ENCODE peak calls at places on chromosomes 16 and 17, in five cellular contexts. One of them, this sample, is unnamed.

GRCh38 chr17:30477758-30478115 is 529 bp downstream of the GOSR1 start:
- DNase-seq in foreskin fibroblast: no peak
- DNase-seq in CD4-positive, CD25-positive, alpha-beta regulatory T cell: no peak
- DNase-seq in M059J: peak
- DNase-seq in LoVo: no peak
- DNase-seq in this sample: no peak

GRCh38 chr17:55500103-55500502 is 11.1 kb downstream of the SMIM36 start:
- DNase-seq in LoVo: no peak
- DNase-seq in M059J: no peak
- DNase-seq in foreskin fibroblast: no peak
- DNase-seq in CD4-positive, CD25-positive, alpha-beta regulatory T cell: peak
- DNase-seq in this sample: no peak

GRCh38 chr16:87602821-87603683 is 744 bp downstream of the JPH3 start:
- DNase-seq in foreskin fibroblast: no peak
- DNase-seq in CD4-positive, CD25-positive, alpha-beta regulatory T cell: no peak
- DNase-seq in LoVo: no peak
- DNase-seq in M059J: no peak
- DNase-seq in this sample: no peak

GRCh38 chr17:4950075-4950756 is 703 bp upstream of the ENO3 start:
- DNase-seq in CD4-positive, CD25-positive, alpha-beta regulatory T cell: peak
- DNase-seq in foreskin fibroblast: peak
- DNase-seq in M059J: no peak
- DNase-seq in LoVo: peak
- DNase-seq in this sample: no peak

GRCh38 chr16:16136588-16136987 is 86.7 kb downstream of the ABCC6 start:
- DNase-seq in LoVo: no peak
- DNase-seq in CD4-positive, CD25-positive, alpha-beta regulatory T cell: no peak
- DNase-seq in foreskin fibroblast: no peak
- DNase-seq in M059J: no peak
- DNase-seq in this sample: no peak

GRCh38 chr16:526181-527014 is 1.1 kb upstream of the CAPN15 start:
- DNase-seq in M059J: peak
- DNase-seq in LoVo: no peak
- DNase-seq in foreskin fibroblast: peak
- DNase-seq in CD4-positive, CD25-positive, alpha-beta regulatory T cell: no peak
- DNase-seq in this sample: no peak

GRCh38 chr17:77326636-77327035 is 185.9 kb downstream of the SEC14L1 start:
- DNase-seq in CD4-positive, CD25-positive, alpha-beta regulatory T cell: no peak
- DNase-seq in LoVo: no peak
- DNase-seq in foreskin fibroblast: no peak
- DNase-seq in M059J: no peak
- DNase-seq in this sample: no peak

GRCh38 chr17:19763416-19763815 is 15.3 kb upstream of the ALDH3A1 start:
- DNase-seq in CD4-positive, CD25-positive, alpha-beta regulatory T cell: no peak
- DNase-seq in foreskin fibroblast: no peak
- DNase-seq in M059J: no peak
- DNase-seq in LoVo: no peak
- DNase-seq in this sample: no peak

GRCh38 chr16:77660311-77660710 is 62.0 kb upstream of the NUDT7 start:
- DNase-seq in LoVo: peak
- DNase-seq in M059J: peak
- DNase-seq in foreskin fibroblast: peak
- DNase-seq in CD4-positive, CD25-positive, alpha-beta regulatory T cell: no peak
- DNase-seq in this sample: no peak

GRCh38 chr17:5361426-5361825 is 58.0 kb downstream of the NUP88 start:
- DNase-seq in CD4-positive, CD25-positive, alpha-beta regulatory T cell: no peak
- DNase-seq in M059J: no peak
- DNase-seq in LoVo: no peak
- DNase-seq in foreskin fibroblast: no peak
- DNase-seq in this sample: no peak

GRCh38 chr17:42034059-42034458 is 14.2 kb downstream of the NKIRAS2 start:
- DNase-seq in foreskin fibroblast: no peak
- DNase-seq in M059J: no peak
- DNase-seq in CD4-positive, CD25-positive, alpha-beta regulatory T cell: no peak
- DNase-seq in LoVo: no peak
- DNase-seq in this sample: no peak

GRCh38 chr16:78936060-78936459 is 664.5 kb downstream of the MAF start:
- DNase-seq in M059J: no peak
- DNase-seq in foreskin fibroblast: no peak
- DNase-seq in LoVo: no peak
- DNase-seq in CD4-positive, CD25-positive, alpha-beta regulatory T cell: no peak
- DNase-seq in this sample: no peak

GRCh38 chr17:47802341-47803022 is 19.1 kb downstream of the OSBPL7 start:
- DNase-seq in CD4-positive, CD25-positive, alpha-beta regulatory T cell: peak
- DNase-seq in foreskin fibroblast: peak
- DNase-seq in M059J: peak
- DNase-seq in LoVo: peak
- DNase-seq in this sample: no peak

GRCh38 chr16:72711823-72712222 is 336.1 kb downstream of the ZFHX3 start:
- DNase-seq in LoVo: no peak
- DNase-seq in M059J: no peak
- DNase-seq in foreskin fibroblast: no peak
- DNase-seq in CD4-positive, CD25-positive, alpha-beta regulatory T cell: no peak
- DNase-seq in this sample: no peak

GRCh38 chr17:3647769-3648540 is 11.4 kb downstream of the CTNS start:
- DNase-seq in LoVo: no peak
- DNase-seq in M059J: peak
- DNase-seq in foreskin fibroblast: peak
- DNase-seq in CD4-positive, CD25-positive, alpha-beta regulatory T cell: peak
- DNase-seq in this sample: no peak

GRCh38 chr16:19907161-19907992 is 22.7 kb upstream of the GPRC5B start:
- DNase-seq in M059J: peak
- DNase-seq in CD4-positive, CD25-positive, alpha-beta regulatory T cell: peak
- DNase-seq in LoVo: peak
- DNase-seq in foreskin fibroblast: peak
- DNase-seq in this sample: peak

GRCh38 chr16:2003827-2004641 is 5.6 kb downstream of the ZNF598 start:
- DNase-seq in LoVo: peak
- DNase-seq in CD4-positive, CD25-positive, alpha-beta regulatory T cell: peak
- DNase-seq in M059J: peak
- DNase-seq in foreskin fibroblast: peak
- DNase-seq in this sample: peak

GRCh38 chr17:72191901-72192300 is 71.1 kb downstream of the SOX9 start:
- DNase-seq in LoVo: no peak
- DNase-seq in M059J: no peak
- DNase-seq in CD4-positive, CD25-positive, alpha-beta regulatory T cell: no peak
- DNase-seq in foreskin fibroblast: no peak
- DNase-seq in this sample: no peak

GRCh38 chr17:39777534-39778365 is 40.0 kb downstream of the GRB7 start:
- DNase-seq in CD4-positive, CD25-positive, alpha-beta regulatory T cell: peak
- DNase-seq in foreskin fibroblast: no peak
- DNase-seq in LoVo: no peak
- DNase-seq in M059J: no peak
- DNase-seq in this sample: no peak

GRCh38 chr17:1882836-1883235 is 53.0 kb downstream of the RPA1 start:
- DNase-seq in foreskin fibroblast: peak
- DNase-seq in M059J: peak
- DNase-seq in CD4-positive, CD25-positive, alpha-beta regulatory T cell: peak
- DNase-seq in LoVo: peak
- DNase-seq in this sample: no peak

GRCh38 chr17:36117505-36118382 is 14.1 kb downstream of the CCL4 start:
- DNase-seq in M059J: peak
- DNase-seq in CD4-positive, CD25-positive, alpha-beta regulatory T cell: no peak
- DNase-seq in LoVo: no peak
- DNase-seq in foreskin fibroblast: no peak
- DNase-seq in this sample: no peak

GRCh38 chr17:75565066-75565465 is 22.5 kb upstream of the MYO15B start:
- DNase-seq in foreskin fibroblast: peak
- DNase-seq in LoVo: no peak
- DNase-seq in M059J: peak
- DNase-seq in CD4-positive, CD25-positive, alpha-beta regulatory T cell: no peak
- DNase-seq in this sample: no peak

GRCh38 chr16:18932243-18932997 is 6.2 kb upstream of the SMG1 start:
- DNase-seq in foreskin fibroblast: peak
- DNase-seq in LoVo: no peak
- DNase-seq in M059J: peak
- DNase-seq in CD4-positive, CD25-positive, alpha-beta regulatory T cell: no peak
- DNase-seq in this sample: no peak

GRCh38 chr17:2215616-2216364 is 87.8 kb downstream of the SMG6 start:
- DNase-seq in M059J: peak
- DNase-seq in foreskin fibroblast: peak
- DNase-seq in CD4-positive, CD25-positive, alpha-beta regulatory T cell: peak
- DNase-seq in LoVo: no peak
- DNase-seq in this sample: peak

GRCh38 chr17:79840204-79840988 is 1.2 kb upstream of the CBX4 start:
- DNase-seq in CD4-positive, CD25-positive, alpha-beta regulatory T cell: peak
- DNase-seq in LoVo: no peak
- DNase-seq in foreskin fibroblast: peak
- DNase-seq in M059J: no peak
- DNase-seq in this sample: peak

GRCh38 chr16:17227278-17227677 is 243.5 kb downstream of the XYLT1 start:
- DNase-seq in LoVo: peak
- DNase-seq in CD4-positive, CD25-positive, alpha-beta regulatory T cell: no peak
- DNase-seq in M059J: no peak
- DNase-seq in foreskin fibroblast: no peak
- DNase-seq in this sample: peak

GRCh38 chr17:7261377-7262191 is 694 bp downstream of the CLDN7 start:
- DNase-seq in M059J: no peak
- DNase-seq in LoVo: no peak
- DNase-seq in foreskin fibroblast: no peak
- DNase-seq in CD4-positive, CD25-positive, alpha-beta regulatory T cell: peak
- DNase-seq in this sample: no peak

GRCh38 chr17:19977360-19978205 is at the start of gene AKAP10:
- DNase-seq in LoVo: peak
- DNase-seq in CD4-positive, CD25-positive, alpha-beta regulatory T cell: peak
- DNase-seq in M059J: peak
- DNase-seq in foreskin fibroblast: peak
- DNase-seq in this sample: no peak

GRCh38 chr16:57607676-57608461 is 20.6 kb upstream of the ADGRG1 start:
- DNase-seq in foreskin fibroblast: no peak
- DNase-seq in M059J: no peak
- DNase-seq in LoVo: no peak
- DNase-seq in CD4-positive, CD25-positive, alpha-beta regulatory T cell: no peak
- DNase-seq in this sample: no peak

GRCh38 chr17:16987830-16988601 is 16.1 kb upstream of the TNFRSF13B start:
- DNase-seq in LoVo: peak
- DNase-seq in CD4-positive, CD25-positive, alpha-beta regulatory T cell: peak
- DNase-seq in foreskin fibroblast: peak
- DNase-seq in M059J: peak
- DNase-seq in this sample: no peak